ENCODE peak calls at places on chromosomes 2 and 18, in four cellular contexts. T is colonic mucosa, S is left ventricle myocardium inferior, R is astrocyte. W is an unnamed sample.
A peak's percentile ranks its signal among the peaks of the same experiment; 100 is the strongest.

GRCh38 chr18:48819276-48819675 is 131.5 kb downstream of the SMAD7 start:
- DNase-seq in R (no peak), T (no peak), S (peak; percentile 67), W (peak; percentile 35)

GRCh38 chr2:144460981-144461766 is 58.7 kb downstream of the ZEB2 start:
- DNase-seq in S (peak; percentile 51), T (peak; percentile 47), R (peak; percentile 93), W (no peak)

GRCh38 chr2:45173513-45173912 is 164.3 kb upstream of the SIX2 start:
- DNase-seq in R (peak; percentile 92), S (no peak), T (no peak), W (peak; percentile 32)

GRCh38 chr2:110101280-110101844 is 14.3 kb downstream of the MALL start:
- DNase-seq in T (peak; percentile 98), S (peak; percentile 98), R (peak; percentile 100), W (peak; percentile 98)

GRCh38 chr2:122660786-122661634 is 905.6 kb downstream of the TSN start:
- DNase-seq in T (no peak), R (no peak), S (no peak), W (no peak)

GRCh38 chr2:144596074-144596871 is 76.4 kb upstream of the ZEB2 start:
- DNase-seq in R (peak; percentile 63), S (no peak), T (no peak), W (no peak)

GRCh38 chr2:157053876-157054275 is 203.6 kb upstream of the GALNT5 start:
- DNase-seq in T (no peak), R (no peak), S (no peak), W (no peak)

GRCh38 chr2:7031424-7032245 is 114.4 kb downstream of the RNF144A start:
- DNase-seq in S (no peak), T (peak; percentile 96), R (no peak), W (no peak)

GRCh38 chr2:178287652-178288344 is 93.5 kb downstream of the OSBPL6 start:
- DNase-seq in R (no peak), S (no peak), T (no peak), W (no peak)

DNA sequence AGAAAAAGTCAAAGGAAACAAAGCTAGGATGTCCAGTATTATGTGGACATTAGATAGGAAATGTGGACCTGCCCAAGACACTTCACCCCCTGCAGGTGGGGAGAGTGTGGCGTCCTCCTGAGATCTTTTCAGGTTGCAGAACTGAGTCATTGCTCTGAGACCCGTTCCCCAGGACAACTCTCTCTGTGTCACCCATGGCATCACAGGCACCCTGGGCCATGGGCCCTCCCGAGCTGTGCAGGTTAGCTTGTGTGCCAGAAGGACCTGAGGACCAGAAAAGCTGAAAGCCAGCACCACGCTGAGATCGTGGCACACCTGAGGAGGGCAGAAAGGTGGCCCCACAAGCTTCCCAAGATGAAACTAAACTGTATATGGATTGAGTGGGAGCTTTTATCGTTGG is 229.5 kb downstream of the AGAP1 start:
- DNase-seq in R (no peak), T (no peak), S (no peak), W (peak; percentile 59)
- H3K27ac ChIP-seq in R (no peak overlapping the region), T (no peak overlapping the region), S (peak overlapping the region; percentile 76), W (no peak overlapping the region)

DNA sequence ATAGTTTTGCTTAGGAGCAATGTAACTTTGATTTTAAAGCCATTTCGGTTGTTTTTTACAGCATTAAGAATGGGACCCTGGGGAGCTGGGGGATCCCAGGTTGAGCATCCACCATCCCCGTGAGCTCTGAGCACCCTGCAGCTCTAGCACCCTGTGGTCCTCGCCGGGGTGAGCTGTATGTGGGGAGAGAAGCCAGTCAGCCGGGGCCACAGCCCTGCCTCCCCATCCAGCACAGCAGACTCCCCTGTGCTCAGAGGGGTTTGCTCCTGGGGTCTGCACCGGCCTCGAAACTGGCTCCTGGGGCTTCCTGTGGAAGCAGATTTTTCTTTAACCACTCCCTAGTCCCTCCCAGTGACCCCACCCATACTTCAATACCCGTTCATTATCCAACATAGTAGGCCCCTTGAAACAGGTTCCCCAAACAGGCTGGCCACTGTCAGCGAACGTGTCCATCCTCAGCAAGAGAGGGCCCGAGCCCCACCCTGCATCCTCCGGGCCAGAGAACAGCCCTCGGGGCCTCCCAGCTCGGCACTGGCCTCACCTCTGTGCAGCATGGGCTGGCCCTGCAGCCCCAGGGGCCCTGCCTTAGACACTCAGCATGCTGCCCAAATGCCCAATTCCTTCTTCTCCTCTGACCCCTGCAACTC is 1.2 kb downstream of the COL6A3 start:
- DNase-seq in S (no peak), T (no peak), R (no peak), W (no peak)
- H3K4me3 ChIP-seq in S (peak overlapping the region; percentile 62), T (peak overlapping the region; percentile 24), R (peak overlapping the region; percentile 61), W (peak overlapping the region; percentile 58)

DNA sequence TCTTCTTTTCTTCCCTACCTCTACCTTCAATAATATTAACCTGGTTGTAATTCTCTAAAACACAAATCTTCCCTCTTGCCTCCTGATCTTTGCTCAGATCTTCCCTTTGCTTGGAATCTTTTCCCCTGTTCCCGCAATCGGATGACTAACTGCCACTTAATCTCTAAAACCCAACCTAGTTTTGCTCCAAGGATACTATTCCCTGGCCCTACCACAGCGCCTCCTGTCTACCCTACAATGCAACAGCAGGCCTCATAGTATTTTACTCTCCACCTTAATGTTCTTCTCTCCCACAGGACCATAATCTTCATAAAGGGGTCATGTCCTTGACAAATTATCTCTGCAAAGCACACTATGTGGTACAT is 246.8 kb upstream of the TNP1 start:
- DNase-seq in S (no peak), T (no peak), R (peak; percentile 49), W (no peak)
- TF ChIP-seq CTCF in S (peak; percentile 26), T (no peak), R (peak; percentile 77), W (no peak)

DNA sequence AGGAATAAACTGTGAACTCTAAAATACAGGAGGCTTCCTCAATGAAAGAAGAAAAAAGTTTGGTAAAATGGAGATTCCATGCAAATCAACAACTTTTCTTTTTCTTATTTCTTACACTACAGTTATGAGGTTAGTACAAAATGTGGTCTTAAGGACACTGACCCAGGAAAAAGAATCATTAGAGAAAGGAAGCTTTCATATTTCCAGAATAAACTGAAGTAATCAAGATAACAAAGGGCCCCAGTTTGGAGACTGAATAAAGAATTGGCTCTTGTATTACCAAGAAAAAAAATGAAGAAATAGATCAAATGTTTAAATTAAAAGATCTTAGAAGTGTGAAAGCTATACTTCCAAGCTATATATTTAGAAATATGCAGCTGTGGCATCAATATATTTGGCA is 72.3 kb downstream of the SLC66A3 start:
- DNase-seq in R (no peak), S (no peak), T (no peak), W (no peak)
- H3K27ac ChIP-seq in R (no peak overlapping the region), S (no peak overlapping the region), T (no peak overlapping the region), W (no peak overlapping the region)

GRCh38 chr2:39492095-39492590 is 55.1 kb upstream of the MAP4K3 start:
- DNase-seq in S (no peak), R (peak; percentile 99), T (no peak), W (no peak)

GRCh38 chr2:39491653-39492052 is 54.6 kb upstream of the MAP4K3 start:
- DNase-seq in R (no peak), S (no peak), T (no peak), W (no peak)

GRCh38 chr2:39488450-39488849 is 51.4 kb upstream of the MAP4K3 start:
- DNase-seq in T (no peak), S (no peak), R (peak; percentile 92), W (no peak)

GRCh38 chr2:39492701-39493100 is 55.6 kb upstream of the MAP4K3 start:
- DNase-seq in S (no peak), R (no peak), T (no peak), W (no peak)

DNA sequence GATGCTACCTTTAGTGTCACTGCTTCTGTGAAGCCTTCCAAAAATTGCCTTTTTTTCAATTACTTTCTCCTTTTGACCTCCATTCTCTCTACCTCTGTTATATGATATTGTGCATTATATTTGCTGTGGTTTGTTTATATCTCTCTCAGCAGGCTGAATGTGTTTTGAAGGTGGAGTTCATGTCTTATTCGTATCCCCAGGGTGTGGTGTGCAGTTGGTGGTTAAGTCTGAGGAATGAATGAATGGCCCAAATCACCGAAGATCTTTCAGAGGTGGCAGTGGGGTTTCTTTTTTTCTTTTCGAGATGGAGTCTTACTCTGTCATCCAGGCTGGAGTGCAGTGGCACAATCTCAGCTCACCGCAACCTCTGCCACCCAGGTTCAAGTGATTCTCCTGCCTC is 53.5 kb upstream of the MAP4K3 start:
- DNase-seq in S (no peak), T (no peak), R (no peak), W (no peak)
- H3K4me3 ChIP-seq in S (no peak overlapping the region), T (no peak overlapping the region), R (no peak overlapping the region), W (no peak overlapping the region)

GRCh38 chr2:62458206-62459035 is 47.6 kb downstream of the TMEM17 start:
- DNase-seq in R (no peak), T (no peak), S (peak; percentile 67), W (no peak)

GRCh38 chr2:62460175-62460574 is 45.8 kb downstream of the TMEM17 start:
- DNase-seq in R (no peak), T (no peak), S (no peak), W (no peak)

GRCh38 chr2:62459106-62459505 is 46.9 kb downstream of the TMEM17 start:
- DNase-seq in S (no peak), R (no peak), T (no peak), W (no peak)

GRCh38 chr2:62461017-62461553 is 44.9 kb downstream of the TMEM17 start:
- DNase-seq in S (no peak), T (no peak), R (no peak), W (no peak)

DNA sequence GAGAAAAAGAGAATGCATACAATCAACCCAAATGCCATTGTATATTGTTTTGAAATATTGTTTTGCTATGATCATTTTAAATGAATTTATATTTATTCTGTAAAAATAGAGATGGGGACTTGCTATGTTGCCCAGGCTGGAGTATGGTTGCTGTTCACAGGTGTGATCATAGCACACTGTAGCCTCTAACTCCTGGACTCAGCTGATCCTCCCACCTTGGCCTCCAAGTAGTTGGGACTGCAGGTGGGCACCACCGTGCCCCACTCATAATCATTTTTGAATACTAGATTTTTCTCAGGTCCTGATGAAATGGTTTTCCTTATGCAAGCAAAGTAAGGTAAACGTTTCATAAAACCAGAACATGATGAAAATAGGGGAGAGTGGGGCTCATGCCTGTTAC is 46.3 kb downstream of the TMEM17 start:
- DNase-seq in S (no peak), T (no peak), R (no peak), W (no peak)
- TF ChIP-seq CTCF in S (no peak), T (no peak), R (no peak), W (no peak)

DNA sequence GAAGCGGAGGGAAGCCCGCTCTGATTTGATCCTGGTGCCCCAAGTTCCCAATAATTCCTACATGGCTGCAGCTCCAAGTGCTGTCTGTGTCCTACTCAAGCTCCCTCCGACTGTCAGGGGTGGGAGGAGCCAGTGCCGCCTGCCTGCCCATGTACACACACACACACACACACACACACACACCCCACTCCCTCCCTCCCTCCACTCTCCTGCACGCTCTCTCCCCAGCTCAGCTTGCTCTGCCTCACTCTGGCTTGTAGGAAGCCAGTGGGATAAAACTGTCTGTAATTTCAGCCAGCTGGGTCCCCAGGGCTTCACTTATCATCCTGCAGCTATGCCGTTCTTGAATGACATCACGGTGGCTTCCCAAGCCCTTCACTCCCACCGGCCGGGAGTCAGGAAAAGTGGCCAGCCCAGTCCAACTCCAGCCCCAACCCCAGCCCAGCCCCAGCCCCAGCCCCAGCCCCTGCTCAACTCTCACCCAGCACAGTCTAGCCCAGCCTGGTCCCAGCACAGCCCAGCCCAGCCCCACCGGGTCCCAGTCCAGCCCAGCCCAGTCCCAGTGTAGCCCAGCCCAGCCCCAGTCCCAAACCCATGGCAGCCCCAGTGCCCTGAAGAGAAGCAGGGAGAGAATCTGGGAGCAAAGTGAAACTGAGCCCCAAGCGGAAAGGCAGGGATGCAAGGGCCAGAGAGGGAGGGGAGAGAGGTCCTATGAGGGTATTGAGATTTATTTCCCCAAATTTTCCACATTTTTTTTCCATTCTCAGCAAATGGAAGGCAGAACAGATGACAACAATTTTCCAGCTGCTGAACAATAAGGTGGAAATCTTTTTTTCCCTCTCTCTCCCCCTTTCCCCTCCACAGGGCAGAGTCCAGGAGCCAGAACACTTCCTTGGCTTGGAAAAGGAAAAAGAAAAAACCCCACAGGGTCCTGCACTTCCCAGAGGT is 144.0 kb downstream of the TNS1 start:
- DNase-seq in S (peak; percentile 88), R (peak; percentile 78), T (peak; percentile 49), W (peak; percentile 96)
- H3K27ac ChIP-seq in S (peak overlapping the region; percentile 95), R (peak overlapping the region; percentile 86), T (no peak overlapping the region), W (peak overlapping the region; percentile 59)

W was measured in tibial artery.